ENCODE peak calls at places on chromosomes 2 and 18, in seven cellular contexts. D is AG04450; Z is progenitor cell of endocrine pancreas; L is prostate gland; W is IMR-90; B is CD8-positive, alpha-beta T cell; T is AG09319. X is an unnamed sample.

GRCh38 chr2:129771606-129772598 is 207.6 kb upstream of the RAB6C start:
- DNase-seq in W (no peak), Z (no peak), D (no peak), L (no peak), T (no peak), B (no peak), X (peak; percentile 2)

GRCh38 chr2:74735009-74735408 is 81.0 kb downstream of the SEMA4F start:
- DNase-seq in T (no peak), W (peak; percentile 31), D (no peak), Z (no peak), B (no peak), L (no peak), X (peak; percentile 10)

GRCh38 chr2:72415256-72415655 is 267.6 kb upstream of the CYP26B1 start:
- DNase-seq in B (no peak), Z (no peak), D (no peak), W (peak; percentile 62), T (peak; percentile 50), L (no peak), X (peak; percentile 73)

GRCh38 chr18:32507093-32507492 is 36.4 kb upstream of the GAREM1 start:
- DNase-seq in L (no peak), Z (no peak), B (no peak), T (no peak), D (no peak), W (no peak), X (no peak)

GRCh38 chr18:23238651-23239349 is 103.5 kb downstream of the CABLES1 start:
- DNase-seq in D (no peak), B (no peak), W (peak; percentile 33), L (no peak), T (no peak), Z (no peak), X (no peak)

GRCh38 chr2:17227856-17228255 is 290.4 kb downstream of the RAD51AP2 start:
- DNase-seq in Z (no peak), W (no peak), D (no peak), B (no peak), T (no peak), L (no peak), X (no peak)

GRCh38 chr2:147327636-147328035 is 517.2 kb upstream of the ACVR2A start:
- DNase-seq in Z (no peak), D (no peak), L (no peak), T (no peak), W (no peak), B (no peak), X (peak; percentile 23)

GRCh38 chr2:40120021-40120420 is 331.9 kb downstream of the SLC8A1 start:
- DNase-seq in L (no peak), T (no peak), B (no peak), Z (no peak), D (no peak), W (no peak), X (no peak)

GRCh38 chr18:43819397-43819796 is 542.1 kb upstream of the SYT4 start:
- DNase-seq in D (no peak), B (no peak), Z (no peak), L (no peak), W (no peak), T (no peak), X (no peak)

GRCh38 chr2:102273619-102274211 is 37.6 kb upstream of the IL1RL1 start:
- DNase-seq in T (no peak), Z (no peak), B (no peak), L (no peak), W (peak; percentile 67), D (no peak), X (peak; percentile 65)

GRCh38 chr2:159936471-159936870 is 125.9 kb downstream of the PLA2R1 start:
- DNase-seq in W (no peak), L (no peak), Z (no peak), B (no peak), D (no peak), T (no peak), X (no peak)

DNA sequence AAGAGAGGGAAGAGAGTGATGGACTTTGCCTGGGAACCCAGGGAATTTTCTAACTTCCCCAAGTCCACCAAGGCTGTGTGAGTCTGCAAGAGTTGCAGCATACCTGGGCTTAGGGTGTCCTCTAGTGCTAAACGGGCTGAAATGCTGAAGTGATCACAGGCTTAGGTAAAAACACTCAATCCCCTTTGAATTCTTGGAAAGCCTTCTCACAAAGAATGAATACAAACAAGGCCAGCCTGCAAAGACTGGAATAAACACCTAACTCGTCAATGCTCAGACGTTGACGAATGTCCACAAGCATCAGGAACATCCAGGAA is 30.0 kb upstream of the BMP10 start:
- DNase-seq in B (no peak), T (no peak), W (peak; percentile 42), Z (no peak), D (no peak), L (no peak), X (peak; percentile 15)
- TF ChIP-seq CTCF in B (no peak), T (peak; percentile 40), W (peak; percentile 39), Z (peak; percentile 19), D (peak; percentile 45), L (no peak), X (peak; percentile 29)

GRCh38 chr2:153575171-153575853 is 96.8 kb upstream of the RPRM start:
- DNase-seq in Z (no peak), D (no peak), T (no peak), B (no peak), L (no peak), W (no peak), X (no peak)
- TF ChIP-seq CTCF in Z (no peak), D (no peak), T (no peak), B (no peak), L (no peak), W (no peak), X (no peak)

GRCh38 chr2:138787053-138787666 is 7.0 kb upstream of the NXPH2 start:
- DNase-seq in T (peak; percentile 11), W (peak; percentile 37), B (no peak), Z (no peak), L (no peak), D (no peak), X (peak; percentile 48)
- TF ChIP-seq CTCF in T (peak; percentile 74), W (peak; percentile 68), B (peak; percentile 48), Z (peak; percentile 81), L (peak; percentile 55), D (peak; percentile 70), X (peak; percentile 77)

GRCh38 chr2:76413436-76413835 is 702.7 kb upstream of the GCFC2 start:
- DNase-seq in L (no peak), W (no peak), T (no peak), B (no peak), D (no peak), Z (no peak), X (no peak)
- TF ChIP-seq CTCF in L (no peak), W (no peak), T (no peak), B (no peak), D (no peak), Z (no peak), X (no peak)

GRCh38 chr2:241218131-241219029 is 29.9 kb downstream of the ANO7 start:
- DNase-seq in B (no peak), T (no peak), W (peak; percentile 31), L (no peak), D (no peak), Z (peak; percentile 43), X (peak; percentile 17)
- TF ChIP-seq CTCF in B (no peak), T (peak; percentile 19), W (peak; percentile 21), L (no peak), D (peak; percentile 14), Z (peak; percentile 23), X (no peak)